ENCODE peak calls at places on chromosomes 3 and 15, in ten cellular contexts. X is hepatocyte, B is stomach, A is keratinocyte, U is Peyer's patch, F is colonic mucosa, J is psoas muscle, I is HepG2, O is cardiac muscle cell, N is neural progenitor cell. E is an unnamed sample. For H3K27me3, the result is how much of the 10 kb centered on the place peaks cover.

GRCh38 chr15:41734079-41734478 is 40.2 kb upstream of the MAPKBP1 start:
- DNase-seq in J (no peak), F (no peak), U (no peak), I (no peak), A (no peak), O (no peak), B (no peak), X (no peak), N (no peak), E (no peak)

GRCh38 chr3:11642455-11643162 is 1.1 kb downstream of the VGLL4 start:
- DNase-seq in X (peak), O (peak), F (peak), B (peak), J (peak), A (no peak), N (peak), U (peak), I (peak), E (peak)

GRCh38 chr15:101568304-101568703 is 78.8 kb upstream of the PCSK6 start:
- DNase-seq in O (no peak), X (no peak), A (no peak), J (no peak), I (no peak), N (no peak), F (peak), B (no peak), U (no peak), E (no peak)

GRCh38 chr3:29697989-29698388 is 417.1 kb downstream of the RBMS3 start:
- DNase-seq in I (no peak), F (no peak), O (no peak), A (no peak), N (no peak), U (no peak), X (no peak), B (no peak), J (no peak), E (no peak)

GRCh38 chr3:73484656-73485248 is 140.0 kb downstream of the PDZRN3 start:
- DNase-seq in N (no peak), A (no peak), U (no peak), B (no peak), F (no peak), I (no peak), J (no peak), X (no peak), O (no peak), E (no peak)

GRCh38 chr15:48332642-48333034 is 1.4 kb downstream of the DUT start:
- DNase-seq in A (no peak), U (no peak), I (no peak), F (peak), B (no peak), N (no peak), X (no peak), O (no peak), J (no peak), E (no peak)

GRCh38 chr15:101017041-101017754 is 98.0 kb downstream of the LRRK1 start:
- DNase-seq in O (no peak), N (peak), I (no peak), X (no peak), J (no peak), U (no peak), A (no peak), B (no peak), F (peak), E (no peak)

GRCh38 chr3:20161714-20162113 is 24.3 kb downstream of the SGO1 start:
- DNase-seq in I (no peak), F (no peak), N (no peak), A (no peak), U (no peak), X (no peak), J (no peak), B (no peak), O (no peak), E (no peak)

GRCh38 chr15:77907824-77908751 is 169.4 kb downstream of the TBC1D2B start:
- DNase-seq in N (peak), U (peak), X (peak), A (no peak), O (peak), I (peak), F (peak), J (no peak), B (peak), E (no peak)

GRCh38 chr3:15979490-15979889 is 181.7 kb upstream of the ANKRD28 start:
- DNase-seq in F (no peak), A (no peak), I (no peak), O (no peak), J (no peak), X (no peak), N (no peak), U (no peak), B (no peak), E (no peak)

GRCh38 chr3:167742338-167742737 is 6.8 kb downstream of the SERPINI1 start:
- DNase-seq in A (no peak), U (no peak), O (no peak), I (no peak), J (no peak), F (no peak), N (no peak), B (no peak), X (no peak), E (no peak)

GRCh38 chr3:13566462-13566748 is 17.5 kb downstream of the FBLN2 start:
- DNase-seq in U (no peak), A (no peak), O (no peak), F (no peak), X (no peak), J (peak), I (no peak), N (no peak), B (no peak), E (no peak)

GRCh38 chr3:16485024-16485992 is 28.2 kb downstream of the RFTN1 start:
- DNase-seq in A (no peak), J (no peak), I (no peak), F (no peak), N (no peak), O (no peak), X (no peak), B (no peak), U (no peak), E (no peak)

GRCh38 chr15:44532689-44533088 is 4.3 kb upstream of the EIF3J start:
- DNase-seq in U (no peak), X (no peak), J (no peak), B (no peak), A (no peak), I (no peak), F (no peak), O (no peak), N (no peak), E (no peak)

GRCh38 chr3:133330043-133330442 is 69.8 kb upstream of the BFSP2 start:
- DNase-seq in F (no peak), N (peak), X (no peak), A (no peak), I (no peak), O (peak), U (no peak), B (no peak), J (no peak), E (peak)

GRCh38 chr3:73037369-73037699 is 24.1 kb upstream of the EBLN2 start:
- DNase-seq in A (no peak), U (no peak), O (peak), J (no peak), F (no peak), B (no peak), X (no peak), N (no peak), I (peak), E (no peak)

GRCh38 chr15:39509941-39510845 is 70.7 kb upstream of the THBS1 start:
- DNase-seq in N (no peak), I (no peak), U (no peak), F (no peak), X (no peak), O (no peak), A (no peak), J (peak), B (no peak), E (no peak)

GRCh38 chr3:61617041-61617440 is 55.7 kb downstream of the PTPRG start:
- DNase-seq in X (peak), J (no peak), O (no peak), I (no peak), A (no peak), F (no peak), N (no peak), B (no peak), U (no peak), E (no peak)

GRCh38 chr15:85545185-85545584 is 164.8 kb downstream of the AKAP13 start:
- DNase-seq in I (no peak), J (no peak), A (no peak), X (no peak), U (no peak), N (no peak), O (peak), B (no peak), F (no peak), E (no peak)

GRCh38 chr3:149153402-149153801 is 24.0 kb downstream of the HPS3 start:
- DNase-seq in F (no peak), I (no peak), O (no peak), N (no peak), J (no peak), B (no peak), A (no peak), X (no peak), U (no peak), E (no peak)

GRCh38 chr15:39959411-39959810 is 25.5 kb downstream of the EIF2AK4 start:
- DNase-seq in U (no peak), I (no peak), A (no peak), F (no peak), J (no peak), B (no peak), N (no peak), O (no peak), X (no peak), E (no peak)

GRCh38 chr3:129548566-129548965 is 5.6 kb downstream of the H1-8 start:
- DNase-seq in B (no peak), A (no peak), F (no peak), I (no peak), U (no peak), N (no peak), X (no peak), O (no peak), J (no peak), E (no peak)

GRCh38 chr15:80549712-80550111 is 145.4 kb upstream of the ABHD17C start:
- DNase-seq in F (no peak), I (no peak), U (no peak), O (peak), A (no peak), J (no peak), N (no peak), X (no peak), B (no peak), E (no peak)

GRCh38 chr3:414063-414462 is 217.5 kb downstream of the CHL1 start:
- DNase-seq in J (no peak), O (peak), B (no peak), I (no peak), U (no peak), N (peak), X (peak), A (no peak), F (no peak), E (no peak)

GRCh38 chr15:48084759-48085420 is 35.9 kb upstream of the SLC24A5 start:
- DNase-seq in I (peak), U (no peak), X (peak), N (peak), J (no peak), A (no peak), F (no peak), O (peak), B (no peak), E (peak)

GRCh38 chr15:62068071-62068786 is 1.5 kb downstream of the C2CD4A start:
- DNase-seq in N (peak), F (peak), J (peak), O (peak), A (no peak), B (peak), I (peak), X (peak), U (no peak), E (peak)

GRCh38 chr15:49239105-49239504 is 69.1 kb downstream of the GALK2 start:
- DNase-seq in U (no peak), B (no peak), I (no peak), X (no peak), N (no peak), F (no peak), A (no peak), J (no peak), O (no peak), E (no peak)

GRCh38 chr3:189685854-189686253 is 54.7 kb downstream of the TP63 start:
- DNase-seq in J (no peak), X (peak), U (no peak), B (no peak), A (no peak), N (no peak), F (no peak), O (peak), I (peak), E (no peak)

GRCh38 chr15:82890338-82891024 is 62.0 kb downstream of the HOMER2 start:
- DNase-seq in B (no peak), A (no peak), F (no peak), U (no peak), O (peak), N (no peak), I (no peak), J (no peak), X (no peak), E (no peak)

GRCh38 chr15:101651753-101652097 is 456 bp downstream of the TM2D3 start:
- DNase-seq in N (no peak), U (peak), X (no peak), A (no peak), O (no peak), F (peak), B (no peak), I (peak), J (no peak), E (no peak)

GRCh38 chr15:70409388-70409787 is 311.7 kb upstream of the TLE3 start:
- DNase-seq in A (no peak), I (no peak), B (no peak), J (no peak), O (no peak), F (no peak), U (no peak), N (peak), X (no peak), E (no peak)

GRCh38 chr15:70406624-70407390 is 309.1 kb upstream of the TLE3 start:
- DNase-seq in F (no peak), J (no peak), O (no peak), B (no peak), U (no peak), A (no peak), N (peak), I (no peak), X (no peak), E (no peak)

GRCh38 chr15:70410371-70410975 is 312.8 kb upstream of the TLE3 start:
- DNase-seq in U (no peak), O (no peak), J (no peak), X (peak), F (no peak), I (no peak), A (no peak), B (no peak), N (no peak), E (no peak)

GRCh38 chr15:70411464-70411863 is 313.7 kb upstream of the TLE3 start:
- DNase-seq in U (no peak), A (no peak), O (no peak), I (no peak), J (no peak), N (no peak), X (peak), B (no peak), F (no peak), E (no peak)

GRCh38 chr15:70407955-70408354 is 310.2 kb upstream of the TLE3 start:
- DNase-seq in F (no peak), J (no peak), X (no peak), B (no peak), A (no peak), O (no peak), N (no peak), U (no peak), I (no peak), E (no peak)
- H3K27me3 ChIP-seq in F (under half), J (under half), X (under half), B (under half), A (under half), O (under half), N (under half), U (under half), I (under half), E (under half)

GRCh38 chr15:24879492-24879891 is 75.3 kb upstream of the SNRPN start:
- DNase-seq in B (no peak), A (no peak), I (no peak), F (no peak), U (no peak), J (no peak), X (no peak), O (no peak), N (no peak), E (no peak)

GRCh38 chr15:24880663-24881062 is 74.1 kb upstream of the SNRPN start:
- DNase-seq in U (no peak), B (no peak), I (no peak), A (no peak), J (no peak), N (no peak), F (no peak), O (no peak), X (no peak), E (no peak)

GRCh38 chr15:24878153-24878552 is 76.6 kb upstream of the SNRPN start:
- DNase-seq in B (no peak), N (no peak), I (peak), X (no peak), J (peak), F (no peak), A (no peak), U (no peak), O (peak), E (no peak)

DNA sequence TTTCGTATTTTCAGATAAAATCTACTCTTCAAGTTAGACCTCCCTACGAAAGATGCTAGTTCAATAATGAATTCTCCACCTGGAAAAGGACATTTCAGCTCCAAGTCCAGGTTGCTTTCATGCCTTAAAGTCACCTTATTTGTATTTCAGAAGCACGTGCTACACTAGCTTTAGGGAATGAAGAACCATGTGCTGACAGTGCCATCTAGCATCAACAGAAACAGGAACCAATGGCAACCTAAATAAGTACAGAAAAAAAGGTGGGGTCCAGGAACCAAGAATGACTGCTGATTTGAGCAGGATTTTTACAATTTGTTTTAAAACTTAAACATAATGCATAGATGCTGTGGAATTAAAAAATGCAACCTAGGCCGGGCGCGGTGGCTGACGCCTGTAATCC is 77.6 kb upstream of the SNRPN start:
- DNase-seq in O (no peak), B (no peak), X (no peak), I (no peak), A (no peak), U (no peak), N (no peak), F (no peak), J (no peak), E (no peak)
- H3K4me3 ChIP-seq in O (no peak), B (no peak), X (no peak), I (no peak), A (no peak), U (no peak), N (no peak), F (no peak), J (no peak), E (no peak)

GRCh38 chr15:66130496-66131014 is 123.0 kb downstream of the MEGF11 start:
- DNase-seq in U (no peak), O (peak), B (no peak), F (no peak), N (no peak), I (no peak), A (no peak), J (no peak), X (no peak), E (no peak)

GRCh38 chr15:66131200-66131599 is 122.3 kb downstream of the MEGF11 start:
- DNase-seq in A (no peak), N (no peak), J (no peak), F (no peak), X (no peak), O (no peak), I (no peak), U (no peak), B (peak), E (no peak)

GRCh38 chr15:66126057-66126855 is 127.3 kb downstream of the MEGF11 start:
- DNase-seq in X (no peak), O (no peak), A (no peak), J (no peak), N (peak), F (no peak), U (no peak), B (no peak), I (no peak), E (no peak)

GRCh38 chr15:66129561-66129960 is 124.0 kb downstream of the MEGF11 start:
- DNase-seq in A (no peak), X (no peak), O (no peak), N (no peak), B (no peak), I (no peak), J (no peak), F (no peak), U (no peak), E (no peak)

GRCh38 chr15:66128116-66128715 is 125.3 kb downstream of the MEGF11 start:
- DNase-seq in O (no peak), I (no peak), A (no peak), N (no peak), U (no peak), X (no peak), B (no peak), F (no peak), J (no peak), E (no peak)
- H3K27me3 ChIP-seq in O (under half), I (under half), A (under half), N (under half), U (under half), X (under half), B (under half), F (under half), J (under half), E (under half)

DNA sequence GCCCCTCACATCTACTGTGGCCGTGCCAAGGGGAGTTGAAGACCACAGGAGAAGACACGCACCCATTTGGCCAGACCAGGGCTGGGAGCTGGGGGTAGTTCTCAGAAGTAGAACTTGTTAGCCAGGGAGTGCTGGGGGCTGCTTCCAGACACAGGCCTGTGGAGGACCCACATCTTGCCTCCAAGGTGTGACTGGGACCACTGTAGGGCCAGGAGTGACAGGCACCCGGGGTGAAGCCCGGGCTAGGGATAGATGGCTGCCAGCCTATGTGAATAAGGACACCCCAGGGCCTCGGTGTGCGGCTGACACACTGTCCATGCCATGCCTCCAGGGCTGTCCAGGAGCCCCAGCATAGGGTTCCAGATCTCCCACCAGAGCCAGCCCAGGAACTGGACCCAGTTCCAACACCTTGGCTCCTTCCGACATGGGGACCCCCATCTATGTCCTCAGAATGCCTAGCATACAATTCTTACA is 1.8 kb downstream of the ANPEP start:
- DNase-seq in X (no peak), I (no peak), N (no peak), B (no peak), A (no peak), O (no peak), F (no peak), U (no peak), J (peak), E (no peak)
- H3K4me3 ChIP-seq in X (no peak), I (peak), N (no peak), B (no peak), A (no peak), O (no peak), F (no peak), U (no peak), J (no peak), E (no peak)

DNA sequence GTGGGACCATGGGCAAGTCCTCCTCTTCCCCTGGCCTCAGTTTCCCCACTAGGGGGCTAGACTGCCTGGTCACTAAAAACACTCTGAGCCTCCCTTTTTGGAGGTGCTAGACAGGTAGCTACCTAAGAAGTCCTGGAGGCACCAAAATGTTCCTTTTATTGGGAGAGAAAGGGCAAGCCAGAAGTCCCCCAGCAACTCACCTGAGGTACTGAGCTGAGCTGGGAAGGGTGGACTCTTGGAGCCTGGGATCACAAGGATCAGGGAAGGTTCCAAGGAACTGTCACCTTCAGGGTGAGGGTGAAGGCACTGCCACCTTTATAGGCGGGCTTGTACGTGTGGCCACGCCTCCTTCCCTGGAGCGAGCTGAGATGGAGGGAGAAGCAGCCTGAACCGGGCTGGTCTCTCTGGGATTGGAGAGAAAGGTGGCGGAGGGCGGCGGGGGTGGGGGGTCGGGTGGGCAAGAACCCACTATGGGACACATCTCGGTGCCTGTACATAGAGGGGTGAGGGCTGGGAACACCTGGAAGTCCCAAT is at the start of gene CYP1A1:
- DNase-seq in U (no peak), A (no peak), N (peak), X (peak), F (peak), I (no peak), B (peak), O (peak), J (no peak), E (no peak)
- H3K27me3 ChIP-seq in U (under half), A (under half), N (half or more), X (under half), F (under half), I (under half), B (under half), O (under half), J (under half), E (under half)